ENCODE peak calls at places on chromosomes 4 and X, in eight cellular contexts. One of them, this sample, is unnamed. For H3K4me1, the result is how much of the 10 kb centered on the place peaks cover.

GRCh38 chr4:174318829-174319764 is 35.4 kb downstream of the CEP44 start:
- DNase-seq in psoas muscle: no peak
- DNase-seq in GM23338: peak
- DNase-seq in adipocyte: peak
- DNase-seq in breast epithelium: no peak
- DNase-seq in Peyer's patch: no peak
- DNase-seq in endothelial cell of umbilical vein: peak
- DNase-seq in left ventricle myocardium inferior: no peak
- DNase-seq in this sample: no peak

GRCh38 chr4:53987761-53988171 is 76.6 kb downstream of the CHIC2 start:
- DNase-seq in adipocyte: peak
- DNase-seq in psoas muscle: no peak
- DNase-seq in left ventricle myocardium inferior: no peak
- DNase-seq in endothelial cell of umbilical vein: no peak
- DNase-seq in breast epithelium: no peak
- DNase-seq in GM23338: no peak
- DNase-seq in Peyer's patch: no peak
- DNase-seq in this sample: no peak

GRCh38 chr4:12144051-12144450 is 715.4 kb upstream of the HS3ST1 start:
- DNase-seq in breast epithelium: no peak
- DNase-seq in Peyer's patch: no peak
- DNase-seq in GM23338: no peak
- DNase-seq in adipocyte: no peak
- DNase-seq in psoas muscle: no peak
- DNase-seq in left ventricle myocardium inferior: no peak
- DNase-seq in endothelial cell of umbilical vein: no peak
- DNase-seq in this sample: no peak

GRCh38 chrX:70033348-70033747 is 16.4 kb downstream of the AWAT2 start:
- DNase-seq in psoas muscle: no peak
- DNase-seq in adipocyte: peak
- DNase-seq in GM23338: peak
- DNase-seq in Peyer's patch: no peak
- DNase-seq in left ventricle myocardium inferior: no peak
- DNase-seq in breast epithelium: no peak
- DNase-seq in endothelial cell of umbilical vein: peak
- DNase-seq in this sample: no peak

GRCh38 chr4:108991929-108992328 is 229.1 kb upstream of the ETNPPL start:
- DNase-seq in psoas muscle: no peak
- DNase-seq in left ventricle myocardium inferior: no peak
- DNase-seq in adipocyte: peak
- DNase-seq in GM23338: no peak
- DNase-seq in Peyer's patch: no peak
- DNase-seq in breast epithelium: no peak
- DNase-seq in endothelial cell of umbilical vein: no peak
- DNase-seq in this sample: no peak

GRCh38 chrX:118074086-118074485 is 42.5 kb downstream of the KLHL13 start:
- DNase-seq in psoas muscle: no peak
- DNase-seq in endothelial cell of umbilical vein: no peak
- DNase-seq in Peyer's patch: no peak
- DNase-seq in left ventricle myocardium inferior: no peak
- DNase-seq in adipocyte: no peak
- DNase-seq in GM23338: no peak
- DNase-seq in breast epithelium: no peak
- DNase-seq in this sample: no peak

GRCh38 chr4:125317526-125317880 is 2.7 kb downstream of the FAT4 start:
- DNase-seq in Peyer's patch: peak
- DNase-seq in adipocyte: peak
- DNase-seq in endothelial cell of umbilical vein: no peak
- DNase-seq in psoas muscle: peak
- DNase-seq in GM23338: peak
- DNase-seq in breast epithelium: no peak
- DNase-seq in left ventricle myocardium inferior: peak
- DNase-seq in this sample: no peak

GRCh38 chrX:122004127-122004526 is 956.7 kb downstream of the GLUD2 start:
- DNase-seq in endothelial cell of umbilical vein: no peak
- DNase-seq in left ventricle myocardium inferior: no peak
- DNase-seq in psoas muscle: no peak
- DNase-seq in breast epithelium: no peak
- DNase-seq in GM23338: no peak
- DNase-seq in adipocyte: no peak
- DNase-seq in Peyer's patch: no peak
- DNase-seq in this sample: peak

GRCh38 chrX:101659601-101660063 is at the start of gene ARMCX2:
- DNase-seq in left ventricle myocardium inferior: peak
- DNase-seq in GM23338: peak
- DNase-seq in Peyer's patch: peak
- DNase-seq in endothelial cell of umbilical vein: peak
- DNase-seq in adipocyte: peak
- DNase-seq in psoas muscle: no peak
- DNase-seq in breast epithelium: peak
- DNase-seq in this sample: no peak

GRCh38 chrX:50680990-50681389 is 133.0 kb downstream of the SHROOM4 start:
- DNase-seq in GM23338: peak
- DNase-seq in Peyer's patch: no peak
- DNase-seq in endothelial cell of umbilical vein: peak
- DNase-seq in adipocyte: no peak
- DNase-seq in left ventricle myocardium inferior: no peak
- DNase-seq in psoas muscle: no peak
- DNase-seq in breast epithelium: no peak
- DNase-seq in this sample: no peak

GRCh38 chrX:130415201-130415600 is 13.4 kb downstream of the RBMX2 start:
- DNase-seq in breast epithelium: no peak
- DNase-seq in Peyer's patch: no peak
- DNase-seq in adipocyte: no peak
- DNase-seq in GM23338: no peak
- DNase-seq in left ventricle myocardium inferior: no peak
- DNase-seq in endothelial cell of umbilical vein: no peak
- DNase-seq in psoas muscle: no peak
- DNase-seq in this sample: no peak

GRCh38 chrX:40132751-40133150 is 35.0 kb upstream of the BCOR start:
- DNase-seq in psoas muscle: peak
- DNase-seq in endothelial cell of umbilical vein: peak
- DNase-seq in breast epithelium: no peak
- DNase-seq in GM23338: no peak
- DNase-seq in adipocyte: peak
- DNase-seq in Peyer's patch: peak
- DNase-seq in left ventricle myocardium inferior: peak
- DNase-seq in this sample: peak

GRCh38 chrX:40130207-40130606 is 32.4 kb upstream of the BCOR start:
- DNase-seq in GM23338: no peak
- DNase-seq in adipocyte: no peak
- DNase-seq in left ventricle myocardium inferior: no peak
- DNase-seq in breast epithelium: no peak
- DNase-seq in endothelial cell of umbilical vein: no peak
- DNase-seq in Peyer's patch: no peak
- DNase-seq in psoas muscle: peak
- DNase-seq in this sample: no peak

GRCh38 chrX:40127052-40127451 is 29.3 kb upstream of the BCOR start:
- DNase-seq in GM23338: no peak
- DNase-seq in endothelial cell of umbilical vein: no peak
- DNase-seq in Peyer's patch: no peak
- DNase-seq in psoas muscle: peak
- DNase-seq in breast epithelium: no peak
- DNase-seq in adipocyte: no peak
- DNase-seq in left ventricle myocardium inferior: no peak
- DNase-seq in this sample: no peak

GRCh38 chrX:40131644-40132376 is 34.1 kb upstream of the BCOR start:
- DNase-seq in Peyer's patch: no peak
- DNase-seq in adipocyte: no peak
- DNase-seq in GM23338: no peak
- DNase-seq in psoas muscle: no peak
- DNase-seq in left ventricle myocardium inferior: no peak
- DNase-seq in breast epithelium: no peak
- DNase-seq in endothelial cell of umbilical vein: no peak
- DNase-seq in this sample: no peak
- H3K4me1 ChIP-seq in Peyer's patch: under half
- H3K4me1 ChIP-seq in adipocyte: under half
- H3K4me1 ChIP-seq in GM23338: under half
- H3K4me1 ChIP-seq in psoas muscle: under half
- H3K4me1 ChIP-seq in left ventricle myocardium inferior: under half
- H3K4me1 ChIP-seq in breast epithelium: under half
- H3K4me1 ChIP-seq in endothelial cell of umbilical vein: under half
- H3K4me1 ChIP-seq in this sample: under half

DNA sequence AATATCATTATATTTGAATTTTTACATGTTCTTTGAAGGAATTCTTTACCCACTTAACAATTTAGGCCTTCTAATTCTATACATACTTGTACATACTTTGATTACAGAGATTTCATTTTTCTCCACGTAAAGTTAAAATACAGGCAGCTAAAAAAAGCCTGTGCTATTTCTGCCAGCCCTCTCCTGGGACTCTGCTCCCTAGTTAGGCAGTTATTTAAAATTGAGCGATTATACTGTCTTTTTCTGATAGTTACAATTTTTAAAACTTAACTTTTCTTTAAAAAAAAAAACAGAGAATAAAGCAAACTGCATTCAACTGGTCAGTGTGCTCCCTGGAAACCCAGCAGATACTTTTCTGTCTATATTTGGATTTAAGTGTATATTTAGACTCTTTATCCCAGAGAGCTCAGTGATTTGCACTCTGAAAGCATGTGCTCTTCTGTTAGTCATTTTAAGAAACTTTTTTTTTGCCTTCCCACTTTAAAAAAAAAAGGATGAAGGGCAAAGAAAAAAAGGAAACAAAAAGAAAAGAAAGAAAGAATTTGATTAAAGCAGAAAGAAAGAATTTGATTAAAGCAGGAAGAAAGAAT is 18.1 kb upstream of the FAM241A start:
- DNase-seq in psoas muscle: no peak
- DNase-seq in left ventricle myocardium inferior: no peak
- DNase-seq in Peyer's patch: no peak
- DNase-seq in adipocyte: no peak
- DNase-seq in breast epithelium: no peak
- DNase-seq in endothelial cell of umbilical vein: no peak
- DNase-seq in GM23338: no peak
- DNase-seq in this sample: no peak
- H3K4me3 ChIP-seq in psoas muscle: no peak
- H3K4me3 ChIP-seq in left ventricle myocardium inferior: peak
- H3K4me3 ChIP-seq in Peyer's patch: no peak
- H3K4me3 ChIP-seq in adipocyte: peak
- H3K4me3 ChIP-seq in breast epithelium: no peak
- H3K4me3 ChIP-seq in endothelial cell of umbilical vein: no peak
- H3K4me3 ChIP-seq in GM23338: no peak
- H3K4me3 ChIP-seq in this sample: no peak

GRCh38 chr4:6184169-6184568 is 16.2 kb downstream of the JAKMIP1 start:
- DNase-seq in endothelial cell of umbilical vein: no peak
- DNase-seq in breast epithelium: no peak
- DNase-seq in Peyer's patch: peak
- DNase-seq in adipocyte: no peak
- DNase-seq in left ventricle myocardium inferior: no peak
- DNase-seq in psoas muscle: no peak
- DNase-seq in GM23338: no peak
- DNase-seq in this sample: no peak

GRCh38 chr4:6179362-6179761 is 21.0 kb downstream of the JAKMIP1 start:
- DNase-seq in Peyer's patch: no peak
- DNase-seq in left ventricle myocardium inferior: no peak
- DNase-seq in endothelial cell of umbilical vein: no peak
- DNase-seq in breast epithelium: no peak
- DNase-seq in adipocyte: no peak
- DNase-seq in psoas muscle: no peak
- DNase-seq in GM23338: no peak
- DNase-seq in this sample: no peak

GRCh38 chr4:6180841-6181631 is 19.3 kb downstream of the JAKMIP1 start:
- DNase-seq in breast epithelium: no peak
- DNase-seq in endothelial cell of umbilical vein: no peak
- DNase-seq in GM23338: no peak
- DNase-seq in left ventricle myocardium inferior: no peak
- DNase-seq in psoas muscle: no peak
- DNase-seq in adipocyte: no peak
- DNase-seq in Peyer's patch: peak
- DNase-seq in this sample: no peak

GRCh38 chr4:6182390-6183280 is 17.7 kb downstream of the JAKMIP1 start:
- DNase-seq in Peyer's patch: peak
- DNase-seq in left ventricle myocardium inferior: no peak
- DNase-seq in endothelial cell of umbilical vein: no peak
- DNase-seq in breast epithelium: no peak
- DNase-seq in psoas muscle: no peak
- DNase-seq in GM23338: no peak
- DNase-seq in adipocyte: no peak
- DNase-seq in this sample: no peak

GRCh38 chr4:6183740-6184139 is 16.6 kb downstream of the JAKMIP1 start:
- DNase-seq in Peyer's patch: no peak
- DNase-seq in endothelial cell of umbilical vein: no peak
- DNase-seq in left ventricle myocardium inferior: no peak
- DNase-seq in psoas muscle: no peak
- DNase-seq in breast epithelium: no peak
- DNase-seq in adipocyte: no peak
- DNase-seq in GM23338: no peak
- DNase-seq in this sample: no peak
- H3K4me1 ChIP-seq in Peyer's patch: under half
- H3K4me1 ChIP-seq in endothelial cell of umbilical vein: under half
- H3K4me1 ChIP-seq in left ventricle myocardium inferior: under half
- H3K4me1 ChIP-seq in psoas muscle: under half
- H3K4me1 ChIP-seq in breast epithelium: under half
- H3K4me1 ChIP-seq in adipocyte: under half
- H3K4me1 ChIP-seq in GM23338: under half
- H3K4me1 ChIP-seq in this sample: under half

DNA sequence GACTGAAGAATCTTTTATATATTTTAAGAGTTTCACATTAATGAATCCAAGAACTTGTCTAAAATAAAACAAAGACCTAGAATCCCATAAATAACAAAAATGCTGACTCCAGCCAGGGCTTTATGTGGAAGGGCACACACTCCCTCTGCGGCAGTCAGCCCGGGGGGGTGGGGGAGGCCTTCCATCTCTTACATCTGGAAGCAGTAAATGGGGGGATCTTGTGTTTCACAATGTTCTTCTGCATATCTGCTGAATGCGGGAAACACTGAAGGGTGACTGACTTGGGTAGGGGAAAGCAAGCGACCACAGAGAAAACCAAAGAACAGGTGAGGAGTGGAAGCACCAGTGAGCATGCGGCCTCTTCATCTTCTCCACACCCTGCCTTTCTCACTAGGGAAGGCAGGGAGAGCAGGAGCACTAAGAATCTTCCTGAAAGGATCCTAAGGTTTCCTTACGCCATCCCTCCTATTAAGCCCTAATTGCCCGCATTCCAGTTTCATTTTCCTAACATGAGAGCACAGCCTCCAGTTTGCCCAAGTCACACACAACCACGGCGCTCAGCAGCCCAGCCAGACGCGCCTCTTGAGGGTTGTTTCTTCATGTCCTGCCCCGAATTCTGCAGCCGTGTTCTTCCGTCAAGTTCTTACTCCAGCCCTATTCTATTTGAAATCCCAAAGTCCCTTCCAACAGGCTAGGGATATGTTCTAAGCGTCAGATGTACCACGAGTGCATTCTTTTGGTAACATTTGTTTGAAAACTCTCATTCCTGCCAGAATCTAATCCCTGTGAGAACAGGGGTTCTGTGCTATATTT is 23.4 kb downstream of the ACSL1 start:
- DNase-seq in psoas muscle: no peak
- DNase-seq in breast epithelium: no peak
- DNase-seq in GM23338: no peak
- DNase-seq in Peyer's patch: no peak
- DNase-seq in left ventricle myocardium inferior: no peak
- DNase-seq in adipocyte: no peak
- DNase-seq in endothelial cell of umbilical vein: no peak
- DNase-seq in this sample: no peak
- H3K4me3 ChIP-seq in psoas muscle: peak
- H3K4me3 ChIP-seq in breast epithelium: no peak
- H3K4me3 ChIP-seq in GM23338: no peak
- H3K4me3 ChIP-seq in Peyer's patch: no peak
- H3K4me3 ChIP-seq in left ventricle myocardium inferior: peak
- H3K4me3 ChIP-seq in adipocyte: peak
- H3K4me3 ChIP-seq in endothelial cell of umbilical vein: no peak
- H3K4me3 ChIP-seq in this sample: peak

This sample was measured in right lobe of liver.